ENCODE peak calls at places on chromosomes 1 and 21, in five cellular contexts. W, G, Q, A and L are unnamed samples.

GRCh38 chr1:203316626-203317093 is 11.3 kb downstream of the BTG2 start:
- DNase-seq in W (no peak), G (no peak), Q (peak), A (no peak), L (peak)

GRCh38 chr1:2834146-2834475 is 32.6 kb upstream of the TTC34 start:
- DNase-seq in W (no peak), G (no peak), Q (no peak), A (no peak), L (no peak)

GRCh38 chr1:43373034-43373940 is 5.5 kb upstream of the ELOVL1 start:
- DNase-seq in W (no peak), G (no peak), Q (peak), A (no peak), L (peak)

GRCh38 chr1:195195423-195196057 is 1412.7 kb downstream of the KCNT2 start:
- DNase-seq in W (no peak), G (no peak), Q (no peak), A (no peak), L (no peak)

GRCh38 chr1:45266151-45266801 is 59.9 kb upstream of the ZSWIM5 start:
- DNase-seq in W (no peak), G (no peak), Q (peak), A (no peak), L (no peak)

GRCh38 chr1:91502138-91502881 is 1.7 kb downstream of the CDC7 start:
- DNase-seq in W (no peak), G (no peak), Q (no peak), A (no peak), L (no peak)

GRCh38 chr1:216207154-216207553 is 216.1 kb downstream of the USH2A start:
- DNase-seq in W (no peak), G (no peak), Q (no peak), A (no peak), L (no peak)

GRCh38 chr21:33383056-33383888 is 19.9 kb upstream of the IFNGR2 start:
- DNase-seq in W (no peak), G (peak), Q (peak), A (no peak), L (peak)

GRCh38 chr1:50980505-50980904 is 10.5 kb downstream of the CDKN2C start:
- DNase-seq in W (no peak), G (no peak), Q (no peak), A (no peak), L (no peak)

GRCh38 chr1:26537951-26538352 is 8.4 kb downstream of the RPS6KA1 start:
- DNase-seq in W (no peak), G (peak), Q (peak), A (peak), L (peak)

GRCh38 chr1:218616681-218617080 is 271.5 kb downstream of the TGFB2 start:
- DNase-seq in W (no peak), G (no peak), Q (peak), A (no peak), L (no peak)

GRCh38 chr21:15533618-15534017 is 196.2 kb upstream of the USP25 start:
- DNase-seq in W (no peak), G (no peak), Q (no peak), A (no peak), L (no peak)

GRCh38 chr1:155003766-155004351 is 1.3 kb downstream of the ZBTB7B start:
- DNase-seq in W (no peak), G (peak), Q (peak), A (peak), L (no peak)

GRCh38 chr1:53293123-53293522 is 34.7 kb downstream of the LRP8 start:
- DNase-seq in W (no peak), G (no peak), Q (no peak), A (no peak), L (no peak)

GRCh38 chr1:168454211-168454815 is 89.5 kb downstream of the XCL2 start:
- DNase-seq in W (no peak), G (no peak), Q (peak), A (no peak), L (no peak)

GRCh38 chr21:40846057-40846456 is 901 bp downstream of the DSCAM start:
- DNase-seq in W (no peak), G (no peak), Q (no peak), A (no peak), L (no peak)

GRCh38 chr1:110035236-110035752 is 870 bp downstream of the STRIP1 start:
- DNase-seq in W (peak), G (no peak), Q (peak), A (no peak), L (no peak)

GRCh38 chr1:36389960-36390359 is 4.2 kb upstream of the STK40 start:
- DNase-seq in W (no peak), G (no peak), Q (no peak), A (no peak), L (no peak)

GRCh38 chr1:206067486-206068302 is 14.7 kb downstream of the RHEX start:
- DNase-seq in W (no peak), G (no peak), Q (no peak), A (peak), L (no peak)

GRCh38 chr1:77643456-77643855 is 39.0 kb downstream of the ZZZ3 start:
- DNase-seq in W (no peak), G (no peak), Q (no peak), A (no peak), L (no peak)

GRCh38 chr1:22861764-22862440 is 110.8 kb downstream of the LACTBL1 start:
- DNase-seq in W (peak), G (no peak), Q (peak), A (peak), L (peak)
- H4K8ac ChIP-seq in W (no peak), G (no peak), Q (peak), A (no peak), L (no peak)

GRCh38 chr1:221739677-221740025 is 2.2 kb downstream of the DUSP10 start:
- DNase-seq in W (no peak), G (no peak), Q (no peak), A (no peak), L (no peak)

GRCh38 chr1:221739018-221739676 is 2.7 kb downstream of the DUSP10 start:
- DNase-seq in W (no peak), G (no peak), Q (no peak), A (no peak), L (no peak)

GRCh38 chr1:221736714-221737113 is 5.2 kb downstream of the DUSP10 start:
- DNase-seq in W (no peak), G (no peak), Q (no peak), A (no peak), L (no peak)

GRCh38 chr1:221734187-221734586 is 7.7 kb downstream of the DUSP10 start:
- DNase-seq in W (no peak), G (no peak), Q (no peak), A (no peak), L (no peak)

GRCh38 chr1:221735976-221736375 is 5.9 kb downstream of the DUSP10 start:
- DNase-seq in W (no peak), G (no peak), Q (no peak), A (no peak), L (no peak)
- H4K8ac ChIP-seq in W (no peak), G (no peak), Q (no peak), A (no peak), L (no peak)

GRCh38 chr1:1129309-1129708 is 13.4 kb upstream of the C1orf159 start:
- DNase-seq in W (no peak), G (no peak), Q (no peak), A (no peak), L (no peak)
- H4K8ac ChIP-seq in W (no peak), G (no peak), Q (no peak), A (no peak), L (no peak)

GRCh38 chr1:6601865-6602668 is 602 bp downstream of the KLHL21 start:
- DNase-seq in W (no peak), G (no peak), Q (peak), A (no peak), L (peak)
- H4K8ac ChIP-seq in W (peak), G (no peak), Q (peak), A (peak), L (peak)

DNA sequence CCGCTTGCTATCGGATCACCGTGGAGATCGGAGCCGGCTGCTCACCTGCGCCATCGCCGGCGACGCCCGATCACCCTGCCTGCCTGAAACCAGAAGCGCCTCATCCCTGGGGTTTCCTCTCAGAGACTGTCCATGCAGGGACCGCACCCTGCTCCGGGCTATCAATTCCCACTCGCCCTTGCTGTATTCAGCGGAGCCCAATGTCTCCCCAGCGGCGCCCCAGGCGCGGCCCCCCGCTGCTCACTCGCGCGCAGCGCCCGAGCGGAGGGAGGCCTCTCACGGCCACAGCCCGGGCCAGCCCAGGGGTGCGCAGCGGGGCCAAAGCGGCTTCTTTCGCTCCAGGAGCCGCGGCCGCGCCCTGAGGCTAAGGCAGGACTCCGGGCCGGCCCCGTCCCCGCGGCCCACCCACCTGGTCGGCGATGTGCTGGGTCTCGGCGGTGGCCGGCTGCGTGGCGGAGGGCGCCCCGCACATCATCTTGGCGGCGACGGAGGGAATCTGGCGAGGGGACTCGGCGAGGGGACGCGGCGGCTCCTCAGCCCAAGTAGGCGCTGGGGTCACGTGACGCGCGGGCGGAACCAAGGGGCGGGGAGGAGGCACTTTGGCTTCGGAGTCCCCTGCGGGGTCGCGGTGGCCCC is at the start of gene CSTB:
- DNase-seq in W (no peak), G (peak), Q (peak), A (peak), L (peak)
- H4K8ac ChIP-seq in W (no peak), G (no peak), Q (peak), A (peak), L (peak)

GRCh38 chr1:21447311-21447710 is 7.4 kb downstream of the NBPF3 start:
- DNase-seq in W (no peak), G (no peak), Q (no peak), A (no peak), L (no peak)

GRCh38 chr1:21451981-21452411 is 12.1 kb downstream of the NBPF3 start:
- DNase-seq in W (no peak), G (no peak), Q (peak), A (no peak), L (peak)

GRCh38 chr1:21451212-21451611 is 11.3 kb downstream of the NBPF3 start:
- DNase-seq in W (no peak), G (no peak), Q (peak), A (no peak), L (peak)

DNA sequence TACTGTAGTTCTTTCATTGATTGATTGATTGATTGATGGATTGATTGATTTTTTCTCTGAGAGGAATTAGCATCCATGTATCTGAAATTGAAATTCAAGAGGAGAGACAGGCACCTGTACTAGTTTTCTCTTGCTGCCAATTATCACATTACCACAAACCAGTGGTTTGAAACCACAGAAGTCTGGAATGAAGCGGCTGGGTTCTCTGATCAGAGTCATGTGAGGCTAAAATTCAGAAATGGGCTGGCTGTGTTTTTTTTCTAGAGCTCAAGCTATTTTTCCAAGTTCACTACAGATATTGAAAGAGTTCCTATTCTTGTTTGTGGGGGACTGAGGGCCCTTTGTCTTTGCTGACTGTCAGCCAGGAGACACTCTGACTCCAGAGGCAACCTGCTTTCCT is 10.0 kb downstream of the NBPF3 start:
- DNase-seq in W (no peak), G (no peak), Q (peak), A (no peak), L (no peak)
- H4K8ac ChIP-seq in W (no peak), G (no peak), Q (peak), A (no peak), L (no peak)

GRCh38 chr21:36989699-36990507 is 16.6 kb upstream of the RIPPLY3 start:
- DNase-seq in W (peak), G (peak), Q (peak), A (peak), L (peak)
- H4K8ac ChIP-seq in W (peak), G (no peak), Q (peak), A (peak), L (peak)

GRCh38 chr1:117650840-117651568 is 45.2 kb downstream of the TENT5C start:
- DNase-seq in W (no peak), G (no peak), Q (no peak), A (no peak), L (no peak)
- H4K8ac ChIP-seq in W (no peak), G (no peak), Q (no peak), A (no peak), L (no peak)

DNA sequence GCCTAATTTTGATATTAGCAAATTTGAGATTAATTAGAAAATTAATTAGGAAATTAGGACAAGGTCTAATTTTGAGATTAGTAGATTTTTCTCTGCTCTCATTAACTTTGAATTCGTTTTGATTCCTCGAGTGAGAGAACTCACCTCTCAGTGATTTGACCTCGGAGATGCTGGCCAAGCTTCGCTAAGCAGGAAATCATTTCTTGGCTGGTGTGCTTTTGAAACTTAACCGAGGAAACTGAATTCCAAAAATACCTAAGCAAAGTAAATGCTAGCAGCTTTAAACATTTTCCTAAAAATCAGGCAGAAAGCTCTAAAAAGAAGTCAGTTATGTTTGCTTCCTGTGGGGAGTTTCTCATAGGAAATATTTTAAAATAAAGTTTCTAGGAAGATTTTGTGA is 34.9 kb downstream of the CDC14A start:
- DNase-seq in W (no peak), G (no peak), Q (peak), A (no peak), L (no peak)
- H4K8ac ChIP-seq in W (no peak), G (no peak), Q (no peak), A (no peak), L (no peak)